ENCODE peak calls at places on chromosomes 7 and 10, in ten cellular contexts. S is esophagus squamous epithelium, E is GM12878, O is HCT116, T is gastrocnemius medialis, L is IMR-90, K is endothelial cell of umbilical vein, R is K562, M is esophagus muscularis mucosa, H is tibial nerve. B is an unnamed sample. For H3K4me1, the result is how much of the 10 kb centered on the place peaks cover.

GRCh38 chr10:75959209-75959608 is 527.8 kb downstream of the LRMDA start:
- DNase-seq in S (no peak), E (no peak), O (peak), T (no peak), L (peak), K (no peak), R (no peak), M (no peak), H (no peak), B (no peak)

GRCh38 chr7:137539111-137539715 is 195.7 kb upstream of the PTN start:
- DNase-seq in S (no peak), E (no peak), O (no peak), T (no peak), L (peak), K (no peak), R (no peak), M (no peak), H (no peak), B (no peak)

GRCh38 chr10:103698266-103698665 is 157.1 kb downstream of the SH3PXD2A start:
- DNase-seq in S (no peak), E (no peak), O (no peak), T (no peak), L (no peak), K (no peak), R (no peak), M (no peak), H (no peak), B (no peak)

GRCh38 chr7:157701395-157701794 is 364.6 kb downstream of the DNAJB6 start:
- DNase-seq in S (no peak), E (no peak), O (no peak), T (no peak), L (no peak), K (no peak), R (no peak), M (no peak), H (no peak), B (no peak)

GRCh38 chr7:47581821-47582747 is at the start of gene TNS3:
- DNase-seq in S (no peak), E (no peak), O (no peak), T (no peak), L (peak), K (no peak), R (no peak), M (no peak), H (no peak), B (no peak)

GRCh38 chr7:41822259-41822658 is 119.4 kb upstream of the INHBA start:
- DNase-seq in S (no peak), E (no peak), O (no peak), T (no peak), L (no peak), K (no peak), R (no peak), M (no peak), H (no peak), B (no peak)

GRCh38 chr10:4549254-4549653 is 276.8 kb upstream of the AKR1E2 start:
- DNase-seq in S (no peak), E (no peak), O (no peak), T (no peak), L (no peak), K (no peak), R (peak), M (no peak), H (no peak), B (no peak)

GRCh38 chr7:84328571-84328970 is 134.0 kb upstream of the SEMA3A start:
- DNase-seq in S (no peak), E (no peak), O (no peak), T (no peak), L (peak), K (peak), R (no peak), M (no peak), H (no peak), B (no peak)

GRCh38 chr10:15321431-15322321 is 49.4 kb downstream of the FAM171A1 start:
- DNase-seq in S (no peak), E (no peak), O (no peak), T (no peak), L (peak), K (peak), R (no peak), M (no peak), H (no peak), B (no peak)

GRCh38 chr7:44244282-44244681 is 43.5 kb downstream of the YKT6 start:
- DNase-seq in S (no peak), E (no peak), O (no peak), T (no peak), L (no peak), K (peak), R (peak), M (no peak), H (no peak), B (no peak)

GRCh38 chr7:17910377-17910776 is 29.9 kb downstream of the SNX13 start:
- DNase-seq in S (no peak), E (no peak), O (no peak), T (no peak), L (no peak), K (no peak), R (no peak), M (no peak), H (no peak), B (no peak)

GRCh38 chr7:41967156-41967555 is 264.3 kb upstream of the INHBA start:
- DNase-seq in S (no peak), E (no peak), O (no peak), T (no peak), L (peak), K (no peak), R (no peak), M (no peak), H (no peak), B (no peak)

GRCh38 chr7:92567460-92567859 is 22.7 kb downstream of the FAM133B start:
- DNase-seq in S (no peak), E (no peak), O (no peak), T (no peak), L (peak), K (no peak), R (no peak), M (no peak), H (no peak), B (no peak)

GRCh38 chr7:11216276-11216675 is 242.6 kb downstream of the PHF14 start:
- DNase-seq in S (no peak), E (no peak), O (no peak), T (no peak), L (no peak), K (no peak), R (no peak), M (no peak), H (no peak), B (no peak)

GRCh38 chr10:11237571-11237970 is 219.9 kb downstream of the CELF2 start:
- DNase-seq in S (no peak), E (no peak), O (no peak), T (no peak), L (no peak), K (no peak), R (no peak), M (no peak), H (no peak), B (no peak)

GRCh38 chr7:94374231-94374630 is 20.5 kb upstream of the COL1A2 start:
- DNase-seq in S (no peak), E (no peak), O (no peak), T (peak), L (peak), K (peak), R (no peak), M (no peak), H (peak), B (peak)

GRCh38 chr10:132817701-132818211 is 31.8 kb upstream of the NKX6-2 start:
- DNase-seq in S (no peak), E (no peak), O (no peak), T (no peak), L (no peak), K (no peak), R (no peak), M (no peak), H (no peak), B (peak)

GRCh38 chr10:97813311-97813710 is 36.3 kb upstream of the GOLGA7B start:
- DNase-seq in S (no peak), E (no peak), O (no peak), T (no peak), L (no peak), K (no peak), R (no peak), M (no peak), H (no peak), B (no peak)

GRCh38 chr10:22308390-22308789 is 7.8 kb upstream of the COMMD3 start:
- DNase-seq in S (no peak), E (peak), O (no peak), T (no peak), L (peak), K (peak), R (peak), M (no peak), H (no peak), B (no peak)

GRCh38 chr10:71975087-71975890 is 11.1 kb downstream of the CHST3 start:
- DNase-seq in S (no peak), E (no peak), O (no peak), T (peak), L (no peak), K (no peak), R (no peak), M (no peak), H (no peak), B (peak)

DNA sequence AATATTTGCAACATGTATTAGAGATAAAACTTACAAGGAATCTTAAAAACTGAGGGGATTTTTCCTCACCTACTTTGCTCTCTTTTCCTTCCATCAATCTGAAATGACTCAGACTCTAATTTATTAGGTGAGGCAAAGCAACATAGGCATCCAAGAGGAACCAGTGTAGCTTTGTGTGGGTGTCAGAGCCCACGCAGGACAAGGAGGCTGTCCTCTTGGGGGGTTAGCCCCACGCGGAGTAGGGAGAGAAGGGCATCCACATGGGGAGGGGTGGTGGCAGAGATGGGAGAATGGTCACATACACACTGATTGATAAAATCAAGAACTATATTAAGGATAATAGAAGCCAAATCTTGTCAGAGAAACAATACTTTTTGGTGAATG is 33.8 kb upstream of the ARMS2 start:
- DNase-seq in S (no peak), E (no peak), O (no peak), T (no peak), L (no peak), K (no peak), R (no peak), M (no peak), H (no peak), B (no peak)
- H3K4me1 ChIP-seq in S (under half), E (under half), O (under half), T (under half), L (under half), K (under half), R (under half), M (under half), H (under half), B (half or more)

GRCh38 chr7:37320140-37320839 is 128.4 kb downstream of the ELMO1 start:
- DNase-seq in S (no peak), E (no peak), O (no peak), T (no peak), L (no peak), K (peak), R (no peak), M (no peak), H (no peak), B (no peak)
- TF ChIP-seq POLR2A in S (no peak), E (no peak), O (no peak), T (no peak), L (no peak), K (no peak), R (no peak), M (no peak), H (no peak), B (no peak)

DNA sequence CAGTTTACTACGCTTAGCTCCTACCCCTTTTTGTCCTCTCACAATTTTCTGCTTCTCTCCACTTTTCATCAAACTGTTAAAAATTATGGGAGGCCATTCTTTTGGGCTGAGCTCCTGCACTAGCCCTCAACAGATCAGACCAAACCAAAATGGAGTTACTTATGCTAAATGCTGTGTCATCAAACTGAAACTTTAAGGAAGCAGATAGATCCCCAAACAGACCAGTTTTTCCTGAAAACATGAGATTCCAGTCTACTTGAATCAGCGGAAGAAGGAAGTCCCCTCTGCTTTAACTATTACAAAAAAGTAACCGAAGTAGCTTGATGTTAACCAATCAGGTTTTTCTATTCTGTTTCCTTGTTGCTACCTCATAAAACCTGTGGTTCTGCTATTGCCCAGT is 20.6 kb downstream of the FANK1 start:
- DNase-seq in S (no peak), E (no peak), O (no peak), T (no peak), L (no peak), K (no peak), R (no peak), M (no peak), H (no peak), B (no peak)
- H3K4me1 ChIP-seq in S (under half), E (under half), O (under half), T (under half), L (under half), K (under half), R (under half), M (under half), H (under half), B (under half)

GRCh38 chr7:149637911-149638565 is 135.3 kb downstream of the ZNF467 start:
- DNase-seq in S (no peak), E (no peak), O (no peak), T (no peak), L (no peak), K (no peak), R (no peak), M (peak), H (no peak), B (no peak)

GRCh38 chr7:149638566-149639320 is 134.6 kb downstream of the ZNF467 start:
- DNase-seq in S (no peak), E (no peak), O (no peak), T (no peak), L (no peak), K (no peak), R (no peak), M (peak), H (no peak), B (no peak)

GRCh38 chr7:149633976-149634945 is 136.7 kb upstream of the ZNF746 start:
- DNase-seq in S (no peak), E (no peak), O (no peak), T (no peak), L (no peak), K (no peak), R (no peak), M (no peak), H (no peak), B (no peak)

GRCh38 chr7:149635561-149636329 is 137.6 kb downstream of the ZNF467 start:
- DNase-seq in S (no peak), E (no peak), O (no peak), T (no peak), L (no peak), K (no peak), R (peak), M (no peak), H (no peak), B (no peak)
- TF ChIP-seq POLR2A in S (no peak), E (no peak), O (no peak), T (no peak), L (no peak), K (no peak), R (no peak), M (no peak), H (no peak), B (no peak)

GRCh38 chr10:67606572-67606971 is 89.4 kb downstream of the CTNNA3 start:
- DNase-seq in S (no peak), E (no peak), O (no peak), T (no peak), L (peak), K (peak), R (no peak), M (no peak), H (no peak), B (no peak)
- H3K4me1 ChIP-seq in S (under half), E (under half), O (under half), T (under half), L (under half), K (under half), R (under half), M (under half), H (under half), B (under half)

GRCh38 chr7:110721395-110721794 is 369.5 kb upstream of the LRRN3 start:
- DNase-seq in S (no peak), E (no peak), O (no peak), T (no peak), L (no peak), K (no peak), R (no peak), M (no peak), H (no peak), B (no peak)
- TF ChIP-seq POLR2A in S (no peak), E (no peak), O (no peak), T (no peak), L (no peak), K (no peak), R (no peak), M (no peak), H (no peak), B (no peak)

DNA sequence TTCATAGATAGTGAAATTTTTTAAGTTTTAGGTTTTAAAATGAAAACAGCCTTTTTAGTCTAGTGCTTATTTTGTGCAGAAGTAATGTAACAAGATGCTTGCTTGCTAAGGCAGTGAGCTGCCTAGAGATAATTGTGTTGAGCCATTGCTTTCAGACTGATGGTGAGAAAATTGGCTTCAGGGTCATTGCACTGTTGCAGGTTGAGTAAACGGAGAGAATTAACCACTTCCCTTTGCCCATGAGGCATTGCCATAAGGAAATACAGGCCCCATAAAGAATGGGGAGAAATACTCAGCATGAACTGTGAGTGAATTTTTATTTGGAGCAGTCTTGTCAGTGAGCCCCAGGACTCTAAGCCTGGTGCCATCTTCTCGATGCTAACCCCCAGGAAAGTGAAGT is 140.5 kb downstream of the LRRC4 start:
- DNase-seq in S (no peak), E (no peak), O (no peak), T (no peak), L (no peak), K (no peak), R (no peak), M (no peak), H (no peak), B (no peak)
- H3K4me1 ChIP-seq in S (under half), E (under half), O (under half), T (under half), L (under half), K (under half), R (half or more), M (under half), H (half or more), B (under half)

GRCh38 chr10:7818295-7819125 is at the start of gene TAF3:
- DNase-seq in S (peak), E (peak), O (peak), T (peak), L (peak), K (peak), R (peak), M (peak), H (peak), B (peak)
- TF ChIP-seq POLR2A in S (peak), E (peak), O (peak), T (peak), L (peak), K (peak), R (peak), M (no peak), H (peak), B (peak)